ENCODE peak calls at places on chromosomes 3 and 15, in nine cellular contexts. B, U, M, W, Q, O, H, F and V are unnamed samples.

GRCh38 chr3:19147905-19148767 is at the start of gene KCNH8:
- DNase-seq in F (no peak), U (peak; percentile 66), B (no peak), W (peak; percentile 57), Q (no peak), H (no peak), O (no peak), M (peak; percentile 17), V (no peak)

GRCh38 chr3:196604548-196604947 is 34.9 kb upstream of the NRROS start:
- DNase-seq in F (no peak), B (peak; percentile 69), U (no peak), W (no peak), H (no peak), Q (no peak), M (no peak), O (no peak), V (peak; percentile 34)

GRCh38 chr3:129560269-129560787 is 17.4 kb downstream of the H1-8 start:
- DNase-seq in M (peak; percentile 31), O (peak; percentile 60), W (no peak), H (peak; percentile 86), Q (peak; percentile 62), U (no peak), B (no peak), F (no peak), V (no peak)

GRCh38 chr3:187209501-187209900 is 12.2 kb downstream of the RTP1 start:
- DNase-seq in W (no peak), Q (peak; percentile 42), F (no peak), U (no peak), O (no peak), B (no peak), H (no peak), M (no peak), V (no peak)

GRCh38 chr3:117681619-117682018 is 972.0 kb downstream of the TUSC7 start:
- DNase-seq in O (no peak), U (no peak), M (no peak), F (no peak), Q (peak; percentile 72), H (peak; percentile 83), B (no peak), W (no peak), V (no peak)

GRCh38 chr3:172292422-172292821 is 155.8 kb downstream of the GHSR start:
- DNase-seq in U (no peak), B (no peak), H (no peak), O (no peak), F (no peak), W (no peak), M (no peak), Q (no peak), V (no peak)

GRCh38 chr3:8622873-8623725 is 21.5 kb downstream of the SSUH2 start:
- DNase-seq in F (peak; percentile 63), O (peak; percentile 67), W (peak; percentile 46), U (peak; percentile 89), H (peak; percentile 69), Q (peak; percentile 39), M (peak; percentile 86), B (no peak), V (peak; percentile 14)

GRCh38 chr3:151804267-151804666 is 9.6 kb upstream of the AADAC start:
- DNase-seq in O (no peak), M (no peak), Q (no peak), B (no peak), H (no peak), F (no peak), W (no peak), U (no peak), V (no peak)

GRCh38 chr3:125374996-125375941 is at the start of gene ZNF148:
- DNase-seq in B (peak; percentile 93), Q (peak; percentile 95), M (peak; percentile 79), U (peak; percentile 93), H (peak; percentile 89), F (peak; percentile 95), W (peak; percentile 89), O (peak; percentile 92), V (peak; percentile 94)

GRCh38 chr3:127672429-127673190 is at the start of gene ABTB1:
- DNase-seq in M (peak; percentile 90), U (peak; percentile 93), O (peak; percentile 89), H (peak; percentile 69), Q (peak; percentile 85), B (peak; percentile 91), W (peak; percentile 84), F (peak; percentile 91), V (peak; percentile 92)

GRCh38 chr15:77482570-77482969 is 61.9 kb downstream of the HMG20A start:
- DNase-seq in F (no peak), B (no peak), U (no peak), W (no peak), Q (no peak), M (no peak), H (peak; percentile 78), O (no peak), V (no peak)

GRCh38 chr15:52113246-52113645 is 671 bp upstream of the BCL2L10 start:
- DNase-seq in F (no peak), O (no peak), U (no peak), W (no peak), M (no peak), H (peak; percentile 66), B (no peak), Q (no peak), V (no peak)

GRCh38 chr3:185760091-185760490 is 64.8 kb downstream of the IGF2BP2 start:
- DNase-seq in H (no peak), Q (no peak), O (no peak), U (no peak), M (no peak), W (no peak), F (no peak), B (no peak), V (no peak)

GRCh38 chr3:112979244-112979832 is 4.4 kb upstream of the CD200R1 start:
- DNase-seq in H (peak; percentile 61), F (no peak), O (no peak), B (no peak), M (peak; percentile 12), U (peak; percentile 51), Q (no peak), W (no peak), V (no peak)

GRCh38 chr3:165669502-165669901 is 167.7 kb downstream of the BCHE start:
- DNase-seq in O (no peak), U (no peak), B (no peak), W (no peak), Q (no peak), M (no peak), H (peak; percentile 78), F (no peak), V (no peak)

GRCh38 chr3:29694331-29694730 is 413.5 kb downstream of the RBMS3 start:
- DNase-seq in H (no peak), F (no peak), Q (no peak), U (no peak), B (no peak), M (no peak), W (no peak), O (no peak), V (no peak)

GRCh38 chr3:61522064-61522463 is 39.3 kb upstream of the PTPRG start:
- DNase-seq in M (no peak), U (peak; percentile 74), F (no peak), W (no peak), H (no peak), B (no peak), O (no peak), Q (no peak), V (no peak)

GRCh38 chr3:122893754-122894668 is 99.1 kb downstream of the SLC49A4 start:
- DNase-seq in M (no peak), H (no peak), F (no peak), Q (peak; percentile 28), W (no peak), B (no peak), U (no peak), O (peak; percentile 36), V (no peak)
- H3K4me3 ChIP-seq in M (no peak overlapping the region), H (no peak overlapping the region), F (no peak overlapping the region), Q (no peak overlapping the region), W (no peak overlapping the region), B (no peak overlapping the region), U (no peak overlapping the region), O (no peak overlapping the region), V (no peak overlapping the region)

DNA sequence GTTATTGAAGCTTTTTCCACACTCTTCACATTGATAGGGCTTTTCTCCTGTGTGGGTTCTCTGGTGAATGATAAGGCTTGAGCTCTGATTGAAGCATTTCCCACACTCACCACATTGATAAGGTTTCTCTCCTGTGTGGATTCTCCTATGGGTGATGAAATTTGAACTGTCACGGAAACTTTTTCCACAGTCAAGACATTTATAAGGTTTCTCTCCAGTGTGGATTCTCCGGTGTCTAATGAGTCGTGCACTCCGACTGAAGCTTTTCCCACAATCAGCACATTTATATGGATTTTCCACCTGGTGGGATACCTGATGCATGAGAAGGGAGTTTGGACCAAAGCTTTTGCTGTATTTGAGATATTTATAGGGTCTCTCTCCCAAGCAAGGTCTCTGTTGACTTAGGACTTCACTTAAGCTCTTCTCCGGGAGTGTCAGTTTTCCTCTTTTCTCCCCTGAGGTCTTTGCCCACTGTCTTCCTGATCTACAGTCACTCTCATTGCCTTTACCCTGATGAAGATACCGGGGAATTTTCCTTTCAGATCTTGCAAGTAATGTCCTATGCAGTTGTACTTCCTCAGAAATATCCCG is 9.4 kb downstream of the ZSCAN29 start:
- DNase-seq in O (no peak), F (no peak), Q (no peak), H (peak; percentile 23), W (no peak), U (no peak), M (no peak), B (no peak), V (no peak)
- H3K9me3 ChIP-seq in O (peaks cover 88% of the 10 kb centered on the region), F (no peaks in the 10 kb centered on the region), Q (peaks cover 55% of the 10 kb centered on the region), H (peaks cover 5% of the 10 kb centered on the region), W (no peaks in the 10 kb centered on the region), U (peaks cover 26% of the 10 kb centered on the region), M (peaks cover 22% of the 10 kb centered on the region), B (peaks cover 52% of the 10 kb centered on the region), V (peaks cover 23% of the 10 kb centered on the region)

GRCh38 chr3:150308481-150308918 is 99.6 kb upstream of the TSC22D2 start:
- DNase-seq in U (no peak), F (no peak), M (no peak), Q (no peak), B (no peak), W (no peak), O (no peak), H (no peak), V (no peak)
- H3K4me3 ChIP-seq in U (no peak overlapping the region), F (no peak overlapping the region), M (no peak overlapping the region), Q (no peak overlapping the region), B (no peak overlapping the region), W (no peak overlapping the region), O (no peak overlapping the region), H (no peak overlapping the region), V (no peak overlapping the region)

GRCh38 chr15:25236143-25236860 is 202.5 kb downstream of the UBE3A start:
- DNase-seq in W (no peak), U (no peak), O (no peak), M (no peak), F (no peak), H (no peak), Q (no peak), B (peak; percentile 29), V (no peak)

GRCh38 chr15:25235391-25235790 is 203.4 kb downstream of the UBE3A start:
- DNase-seq in F (no peak), W (no peak), O (no peak), U (no peak), Q (no peak), B (no peak), M (no peak), H (no peak), V (no peak)

GRCh38 chr15:25234831-25235230 is 204.0 kb downstream of the UBE3A start:
- DNase-seq in U (no peak), F (no peak), M (no peak), Q (no peak), W (no peak), O (no peak), H (no peak), B (no peak), V (no peak)

GRCh38 chr15:25236861-25237155 is 202.0 kb downstream of the UBE3A start:
- DNase-seq in F (no peak), H (no peak), W (no peak), O (no peak), M (no peak), Q (no peak), B (peak; percentile 32), U (no peak), V (no peak)

GRCh38 chr15:25233766-25234350 is 205.0 kb downstream of the UBE3A start:
- DNase-seq in O (no peak), W (no peak), M (no peak), H (no peak), Q (no peak), B (no peak), F (no peak), U (no peak), V (no peak)
- H3K9me3 ChIP-seq in O (peaks cover 26% of the 10 kb centered on the region), W (no peaks in the 10 kb centered on the region), M (no peaks in the 10 kb centered on the region), H (no peaks in the 10 kb centered on the region), Q (no peaks in the 10 kb centered on the region), B (no peaks in the 10 kb centered on the region), F (no peaks in the 10 kb centered on the region), U (no peaks in the 10 kb centered on the region), V (no peaks in the 10 kb centered on the region)